ENCODE peak calls at places on chromosomes 13 and 19, in seven cellular contexts. One of them, this sample, is unnamed.

GRCh38 chr19:50516859-50517703 is 3.4 kb upstream of the ASPDH start:
- DNase-seq in fibroblast of lung: no peak
- DNase-seq in PC-3: no peak
- DNase-seq in MM.1S: no peak
- DNase-seq in neural progenitor cell: no peak
- DNase-seq in IMR-90: no peak
- DNase-seq in GM23338: peak; percentile 51
- DNase-seq in this sample: no peak

GRCh38 chr19:23436944-23437343 is 41.7 kb upstream of the ZNF91 start:
- DNase-seq in fibroblast of lung: no peak
- DNase-seq in PC-3: peak; percentile 9
- DNase-seq in MM.1S: peak; percentile 9
- DNase-seq in neural progenitor cell: no peak
- DNase-seq in IMR-90: no peak
- DNase-seq in GM23338: peak; percentile 63
- DNase-seq in this sample: no peak

GRCh38 chr13:75347457-75347856 is 134.5 kb downstream of the TBC1D4 start:
- DNase-seq in fibroblast of lung: no peak
- DNase-seq in PC-3: no peak
- DNase-seq in MM.1S: no peak
- DNase-seq in neural progenitor cell: no peak
- DNase-seq in IMR-90: no peak
- DNase-seq in GM23338: no peak
- DNase-seq in this sample: no peak

GRCh38 chr19:49602806-49603205 is 11.8 kb downstream of the PRR12 start:
- DNase-seq in fibroblast of lung: no peak
- DNase-seq in PC-3: no peak
- DNase-seq in MM.1S: no peak
- DNase-seq in neural progenitor cell: no peak
- DNase-seq in IMR-90: no peak
- DNase-seq in GM23338: no peak
- DNase-seq in this sample: no peak

GRCh38 chr13:49502954-49503353 is 7.2 kb downstream of the PHF11 start:
- DNase-seq in fibroblast of lung: no peak
- DNase-seq in PC-3: no peak
- DNase-seq in MM.1S: no peak
- DNase-seq in neural progenitor cell: no peak
- DNase-seq in IMR-90: peak; percentile 77
- DNase-seq in GM23338: no peak
- DNase-seq in this sample: no peak

GRCh38 chr19:52237771-52238400 is 31.5 kb upstream of the ZNF766 start:
- DNase-seq in fibroblast of lung: peak; percentile 53
- DNase-seq in PC-3: peak; percentile 84
- DNase-seq in MM.1S: peak; percentile 54
- DNase-seq in neural progenitor cell: peak; percentile 67
- DNase-seq in IMR-90: peak; percentile 75
- DNase-seq in GM23338: peak; percentile 80
- DNase-seq in this sample: peak; percentile 68

GRCh38 chr19:14320253-14320652 is 61.0 kb upstream of the ADGRE5 start:
- DNase-seq in fibroblast of lung: no peak
- DNase-seq in PC-3: no peak
- DNase-seq in MM.1S: no peak
- DNase-seq in neural progenitor cell: no peak
- DNase-seq in IMR-90: no peak
- DNase-seq in GM23338: no peak
- DNase-seq in this sample: no peak

GRCh38 chr19:47626238-47626637 is 17.3 kb downstream of the BICRA start:
- DNase-seq in fibroblast of lung: no peak
- DNase-seq in PC-3: no peak
- DNase-seq in MM.1S: no peak
- DNase-seq in neural progenitor cell: no peak
- DNase-seq in IMR-90: no peak
- DNase-seq in GM23338: no peak
- DNase-seq in this sample: no peak

GRCh38 chr19:15197275-15198005 is 3.4 kb downstream of the NOTCH3 start:
- DNase-seq in fibroblast of lung: no peak
- DNase-seq in PC-3: no peak
- DNase-seq in MM.1S: no peak
- DNase-seq in neural progenitor cell: no peak
- DNase-seq in IMR-90: peak; percentile 18
- DNase-seq in GM23338: no peak
- DNase-seq in this sample: no peak

GRCh38 chr13:68851026-68851425 is 1256.6 kb upstream of the ATXN8OS start:
- DNase-seq in fibroblast of lung: peak; percentile 59
- DNase-seq in PC-3: peak; percentile 4
- DNase-seq in MM.1S: peak; percentile 7
- DNase-seq in neural progenitor cell: no peak
- DNase-seq in IMR-90: no peak
- DNase-seq in GM23338: no peak
- DNase-seq in this sample: no peak

GRCh38 chr13:48783181-48783630 is 129.5 kb downstream of the CYSLTR2 start:
- DNase-seq in fibroblast of lung: peak; percentile 83
- DNase-seq in PC-3: peak; percentile 60
- DNase-seq in MM.1S: no peak
- DNase-seq in neural progenitor cell: no peak
- DNase-seq in IMR-90: peak; percentile 100
- DNase-seq in GM23338: no peak
- DNase-seq in this sample: peak; percentile 68

GRCh38 chr19:1613808-1614570 is 8.7 kb upstream of the UQCR11 start:
- DNase-seq in fibroblast of lung: no peak
- DNase-seq in PC-3: no peak
- DNase-seq in MM.1S: no peak
- DNase-seq in neural progenitor cell: no peak
- DNase-seq in IMR-90: no peak
- DNase-seq in GM23338: no peak
- DNase-seq in this sample: no peak
- H4K20me1 ChIP-seq in fibroblast of lung: no peaks in the 10 kb centered on the region
- H4K20me1 ChIP-seq in PC-3: no peaks in the 10 kb centered on the region
- H4K20me1 ChIP-seq in MM.1S: peaks cover 10% of the 10 kb centered on the region
- H4K20me1 ChIP-seq in neural progenitor cell: peaks cover 48% of the 10 kb centered on the region
- H4K20me1 ChIP-seq in IMR-90: peaks cover 12% of the 10 kb centered on the region
- H4K20me1 ChIP-seq in GM23338: peaks cover 16% of the 10 kb centered on the region
- H4K20me1 ChIP-seq in this sample: peaks cover 3% of the 10 kb centered on the region

GRCh38 chr13:99357149-99357596 is 50.0 kb upstream of the GPR183 start:
- DNase-seq in fibroblast of lung: peak; percentile 89
- DNase-seq in PC-3: peak; percentile 48
- DNase-seq in MM.1S: no peak
- DNase-seq in neural progenitor cell: no peak
- DNase-seq in IMR-90: peak; percentile 91
- DNase-seq in GM23338: no peak
- DNase-seq in this sample: no peak

GRCh38 chr13:99360696-99361095 is 53.5 kb upstream of the GPR183 start:
- DNase-seq in fibroblast of lung: no peak
- DNase-seq in PC-3: no peak
- DNase-seq in MM.1S: no peak
- DNase-seq in neural progenitor cell: no peak
- DNase-seq in IMR-90: no peak
- DNase-seq in GM23338: no peak
- DNase-seq in this sample: no peak

GRCh38 chr13:99357920-99358319 is 50.7 kb upstream of the GPR183 start:
- DNase-seq in fibroblast of lung: no peak
- DNase-seq in PC-3: no peak
- DNase-seq in MM.1S: no peak
- DNase-seq in neural progenitor cell: no peak
- DNase-seq in IMR-90: no peak
- DNase-seq in GM23338: no peak
- DNase-seq in this sample: no peak

GRCh38 chr13:99361197-99361596 is 54.0 kb upstream of the GPR183 start:
- DNase-seq in fibroblast of lung: no peak
- DNase-seq in PC-3: no peak
- DNase-seq in MM.1S: no peak
- DNase-seq in neural progenitor cell: no peak
- DNase-seq in IMR-90: no peak
- DNase-seq in GM23338: no peak
- DNase-seq in this sample: no peak

GRCh38 chr13:99359493-99359892 is 52.3 kb upstream of the GPR183 start:
- DNase-seq in fibroblast of lung: no peak
- DNase-seq in PC-3: no peak
- DNase-seq in MM.1S: no peak
- DNase-seq in neural progenitor cell: no peak
- DNase-seq in IMR-90: no peak
- DNase-seq in GM23338: no peak
- DNase-seq in this sample: no peak
- H3K4me1 ChIP-seq in fibroblast of lung: peaks cover 8% of the 10 kb centered on the region
- H3K4me1 ChIP-seq in PC-3: peaks cover 14% of the 10 kb centered on the region
- H3K4me1 ChIP-seq in MM.1S: peaks cover 23% of the 10 kb centered on the region
- H3K4me1 ChIP-seq in neural progenitor cell: peaks cover 10% of the 10 kb centered on the region
- H3K4me1 ChIP-seq in IMR-90: peaks cover 17% of the 10 kb centered on the region
- H3K4me1 ChIP-seq in GM23338: no peaks in the 10 kb centered on the region
- H3K4me1 ChIP-seq in this sample: no peaks in the 10 kb centered on the region

DNA sequence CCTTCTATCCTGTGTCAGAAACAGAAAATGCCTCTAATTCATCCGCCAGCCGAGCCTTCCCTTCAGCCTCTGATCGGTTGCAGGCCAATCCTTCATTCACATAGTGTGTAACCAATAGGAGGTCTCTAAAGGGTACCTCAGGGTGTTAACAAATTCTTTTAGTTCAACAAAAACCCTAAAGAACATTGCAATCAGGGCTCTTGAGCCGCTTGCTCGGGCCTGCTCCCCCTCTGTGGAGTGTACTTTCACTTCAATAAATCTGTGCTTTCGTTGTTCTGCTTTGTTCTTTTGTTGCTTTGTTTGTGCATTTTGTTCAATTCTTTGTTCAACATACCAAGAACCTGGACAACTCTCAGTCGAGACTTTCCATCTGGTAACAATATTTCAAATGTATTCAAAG is 366.5 kb downstream of the KCTD12 start:
- DNase-seq in fibroblast of lung: no peak
- DNase-seq in PC-3: no peak
- DNase-seq in MM.1S: no peak
- DNase-seq in neural progenitor cell: peak; percentile 13
- DNase-seq in IMR-90: no peak
- DNase-seq in GM23338: no peak
- DNase-seq in this sample: no peak
- H3K4me2 ChIP-seq in fibroblast of lung: no peak overlapping the region
- H3K4me2 ChIP-seq in PC-3: no peak overlapping the region
- H3K4me2 ChIP-seq in MM.1S: no peak overlapping the region
- H3K4me2 ChIP-seq in neural progenitor cell: no peak overlapping the region
- H3K4me2 ChIP-seq in IMR-90: no peak overlapping the region
- H3K4me2 ChIP-seq in GM23338: no peak overlapping the region
- H3K4me2 ChIP-seq in this sample: no peak overlapping the region

GRCh38 chr19:19444694-19445155 is 39.2 kb downstream of the GATAD2A start:
- DNase-seq in fibroblast of lung: peak; percentile 40
- DNase-seq in PC-3: peak; percentile 33
- DNase-seq in MM.1S: no peak
- DNase-seq in neural progenitor cell: no peak
- DNase-seq in IMR-90: peak; percentile 36
- DNase-seq in GM23338: no peak
- DNase-seq in this sample: no peak

GRCh38 chr19:19447536-19448237 is 42.2 kb downstream of the GATAD2A start:
- DNase-seq in fibroblast of lung: no peak
- DNase-seq in PC-3: no peak
- DNase-seq in MM.1S: no peak
- DNase-seq in neural progenitor cell: no peak
- DNase-seq in IMR-90: peak; percentile 28
- DNase-seq in GM23338: no peak
- DNase-seq in this sample: no peak

GRCh38 chr19:19445288-19445687 is 39.8 kb downstream of the GATAD2A start:
- DNase-seq in fibroblast of lung: no peak
- DNase-seq in PC-3: no peak
- DNase-seq in MM.1S: no peak
- DNase-seq in neural progenitor cell: no peak
- DNase-seq in IMR-90: no peak
- DNase-seq in GM23338: no peak
- DNase-seq in this sample: no peak

GRCh38 chr19:19446655-19447437 is 41.4 kb downstream of the GATAD2A start:
- DNase-seq in fibroblast of lung: no peak
- DNase-seq in PC-3: no peak
- DNase-seq in MM.1S: no peak
- DNase-seq in neural progenitor cell: no peak
- DNase-seq in IMR-90: no peak
- DNase-seq in GM23338: peak; percentile 44
- DNase-seq in this sample: no peak

GRCh38 chr19:19445911-19446361 is 40.5 kb downstream of the GATAD2A start:
- DNase-seq in fibroblast of lung: peak; percentile 53
- DNase-seq in PC-3: no peak
- DNase-seq in MM.1S: no peak
- DNase-seq in neural progenitor cell: no peak
- DNase-seq in IMR-90: peak; percentile 40
- DNase-seq in GM23338: no peak
- DNase-seq in this sample: no peak
- H4K20me1 ChIP-seq in fibroblast of lung: no peaks in the 10 kb centered on the region
- H4K20me1 ChIP-seq in PC-3: peaks cover 34% of the 10 kb centered on the region
- H4K20me1 ChIP-seq in MM.1S: peaks cover 43% of the 10 kb centered on the region
- H4K20me1 ChIP-seq in neural progenitor cell: peaks cover 91% of the 10 kb centered on the region
- H4K20me1 ChIP-seq in IMR-90: peaks cover 84% of the 10 kb centered on the region
- H4K20me1 ChIP-seq in GM23338: peaks cover 95% of the 10 kb centered on the region
- H4K20me1 ChIP-seq in this sample: peaks cover 55% of the 10 kb centered on the region

DNA sequence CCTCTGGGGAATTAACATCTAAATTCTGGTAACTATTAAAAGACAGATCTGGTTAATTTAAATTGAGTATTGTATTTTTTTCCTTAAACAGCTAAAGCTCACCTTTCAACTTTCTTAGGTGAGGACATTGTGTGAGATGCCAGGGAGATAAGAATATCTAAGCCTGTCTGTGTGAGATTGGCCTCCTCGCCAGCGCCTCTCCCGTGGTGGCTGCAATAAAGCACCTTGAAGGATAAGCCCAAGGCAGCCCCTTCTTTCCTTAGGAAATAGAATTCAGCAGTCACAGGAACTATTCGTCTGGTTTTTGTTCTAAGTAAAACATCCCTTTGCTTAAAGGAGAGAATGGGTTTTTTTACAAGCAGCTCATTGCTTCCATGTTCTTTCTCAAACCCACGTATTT is 24.6 kb downstream of the NAXD start:
- DNase-seq in fibroblast of lung: no peak
- DNase-seq in PC-3: no peak
- DNase-seq in MM.1S: no peak
- DNase-seq in neural progenitor cell: no peak
- DNase-seq in IMR-90: no peak
- DNase-seq in GM23338: no peak
- DNase-seq in this sample: no peak
- H3K4me1 ChIP-seq in fibroblast of lung: peaks cover 9% of the 10 kb centered on the region
- H3K4me1 ChIP-seq in PC-3: no peaks in the 10 kb centered on the region
- H3K4me1 ChIP-seq in MM.1S: no peaks in the 10 kb centered on the region
- H3K4me1 ChIP-seq in neural progenitor cell: peaks cover 7% of the 10 kb centered on the region
- H3K4me1 ChIP-seq in IMR-90: peaks cover 5% of the 10 kb centered on the region
- H3K4me1 ChIP-seq in GM23338: no peaks in the 10 kb centered on the region
- H3K4me1 ChIP-seq in this sample: peaks cover 5% of the 10 kb centered on the region

GRCh38 chr19:16457954-16458331 is 13.8 kb downstream of the EPS15L1 start:
- DNase-seq in fibroblast of lung: no peak
- DNase-seq in PC-3: no peak
- DNase-seq in MM.1S: no peak
- DNase-seq in neural progenitor cell: no peak
- DNase-seq in IMR-90: no peak
- DNase-seq in GM23338: no peak
- DNase-seq in this sample: no peak
- H3K4me2 ChIP-seq in fibroblast of lung: peak overlapping the region; percentile 72
- H3K4me2 ChIP-seq in PC-3: no peak overlapping the region
- H3K4me2 ChIP-seq in MM.1S: no peak overlapping the region
- H3K4me2 ChIP-seq in neural progenitor cell: no peak overlapping the region
- H3K4me2 ChIP-seq in IMR-90: no peak overlapping the region
- H3K4me2 ChIP-seq in GM23338: peak overlapping the region; percentile 57
- H3K4me2 ChIP-seq in this sample: peak overlapping the region; percentile 46

GRCh38 chr13:40970803-40971202 is 48.3 kb downstream of the ELF1 start:
- DNase-seq in fibroblast of lung: no peak
- DNase-seq in PC-3: no peak
- DNase-seq in MM.1S: no peak
- DNase-seq in neural progenitor cell: no peak
- DNase-seq in IMR-90: no peak
- DNase-seq in GM23338: no peak
- DNase-seq in this sample: no peak
- H4K20me1 ChIP-seq in fibroblast of lung: peaks cover 1% of the 10 kb centered on the region
- H4K20me1 ChIP-seq in PC-3: peaks cover 4% of the 10 kb centered on the region
- H4K20me1 ChIP-seq in MM.1S: peaks cover 10% of the 10 kb centered on the region
- H4K20me1 ChIP-seq in neural progenitor cell: no peaks in the 10 kb centered on the region
- H4K20me1 ChIP-seq in IMR-90: peaks cover 23% of the 10 kb centered on the region
- H4K20me1 ChIP-seq in GM23338: no peaks in the 10 kb centered on the region
- H4K20me1 ChIP-seq in this sample: peaks cover 83% of the 10 kb centered on the region

This sample was measured in hepatocyte.